ENCODE peak calls at places on chromosomes 5 and 9, in five cellular contexts. One of them, this sample, is unnamed.

GRCh38 chr9:101673642-101674041 is 64.8 kb downstream of the GRIN3A start:
- DNase-seq in K562: no peak
- DNase-seq in HepG2: no peak
- DNase-seq in GM12878: no peak
- DNase-seq in SK-N-SH: no peak
- DNase-seq in this sample: no peak

GRCh38 chr9:38355115-38355514 is 37.4 kb upstream of the ALDH1B1 start:
- DNase-seq in K562: no peak
- DNase-seq in HepG2: no peak
- DNase-seq in GM12878: no peak
- DNase-seq in SK-N-SH: no peak
- DNase-seq in this sample: no peak

GRCh38 chr9:93951655-93952118 is 3.5 kb downstream of the BARX1 start:
- DNase-seq in K562: no peak
- DNase-seq in HepG2: no peak
- DNase-seq in GM12878: no peak
- DNase-seq in SK-N-SH: peak
- DNase-seq in this sample: no peak

GRCh38 chr5:3092211-3092610 is 340.7 kb upstream of the IRX2 start:
- DNase-seq in K562: no peak
- DNase-seq in HepG2: no peak
- DNase-seq in GM12878: no peak
- DNase-seq in SK-N-SH: no peak
- DNase-seq in this sample: no peak

GRCh38 chr9:119283118-119283794 is 86.0 kb downstream of the BRINP1 start:
- DNase-seq in K562: no peak
- DNase-seq in HepG2: no peak
- DNase-seq in GM12878: no peak
- DNase-seq in SK-N-SH: no peak
- DNase-seq in this sample: no peak

GRCh38 chr5:139245637-139246335 is 47.6 kb upstream of the SIL1 start:
- DNase-seq in K562: no peak
- DNase-seq in HepG2: no peak
- DNase-seq in GM12878: no peak
- DNase-seq in SK-N-SH: no peak
- DNase-seq in this sample: no peak

GRCh38 chr9:131530546-131530929 is 525 bp downstream of the UCK1 start:
- DNase-seq in K562: peak
- DNase-seq in HepG2: peak
- DNase-seq in GM12878: no peak
- DNase-seq in SK-N-SH: peak
- DNase-seq in this sample: peak

GRCh38 chr5:150441813-150442698 is 7.5 kb downstream of the RPS14 start:
- DNase-seq in K562: no peak
- DNase-seq in HepG2: no peak
- DNase-seq in GM12878: no peak
- DNase-seq in SK-N-SH: no peak
- DNase-seq in this sample: no peak

GRCh38 chr5:52838306-52839015 is 50.7 kb downstream of the ITGA1 start:
- DNase-seq in K562: no peak
- DNase-seq in HepG2: no peak
- DNase-seq in GM12878: no peak
- DNase-seq in SK-N-SH: no peak
- DNase-seq in this sample: peak

GRCh38 chr5:109689740-109690455 is at the start of gene MAN2A1:
- DNase-seq in K562: peak
- DNase-seq in HepG2: peak
- DNase-seq in GM12878: no peak
- DNase-seq in SK-N-SH: peak
- DNase-seq in this sample: peak

GRCh38 chr9:109349431-109349846 is 28.6 kb upstream of the EPB41L4B start:
- DNase-seq in K562: no peak
- DNase-seq in HepG2: no peak
- DNase-seq in GM12878: no peak
- DNase-seq in SK-N-SH: no peak
- DNase-seq in this sample: peak
- TF ChIP-seq MXI1 in K562: no peak
- TF ChIP-seq MXI1 in HepG2: no peak
- TF ChIP-seq MXI1 in GM12878: no peak
- TF ChIP-seq MXI1 in SK-N-SH: no peak
- TF ChIP-seq MXI1 in this sample: no peak

DNA sequence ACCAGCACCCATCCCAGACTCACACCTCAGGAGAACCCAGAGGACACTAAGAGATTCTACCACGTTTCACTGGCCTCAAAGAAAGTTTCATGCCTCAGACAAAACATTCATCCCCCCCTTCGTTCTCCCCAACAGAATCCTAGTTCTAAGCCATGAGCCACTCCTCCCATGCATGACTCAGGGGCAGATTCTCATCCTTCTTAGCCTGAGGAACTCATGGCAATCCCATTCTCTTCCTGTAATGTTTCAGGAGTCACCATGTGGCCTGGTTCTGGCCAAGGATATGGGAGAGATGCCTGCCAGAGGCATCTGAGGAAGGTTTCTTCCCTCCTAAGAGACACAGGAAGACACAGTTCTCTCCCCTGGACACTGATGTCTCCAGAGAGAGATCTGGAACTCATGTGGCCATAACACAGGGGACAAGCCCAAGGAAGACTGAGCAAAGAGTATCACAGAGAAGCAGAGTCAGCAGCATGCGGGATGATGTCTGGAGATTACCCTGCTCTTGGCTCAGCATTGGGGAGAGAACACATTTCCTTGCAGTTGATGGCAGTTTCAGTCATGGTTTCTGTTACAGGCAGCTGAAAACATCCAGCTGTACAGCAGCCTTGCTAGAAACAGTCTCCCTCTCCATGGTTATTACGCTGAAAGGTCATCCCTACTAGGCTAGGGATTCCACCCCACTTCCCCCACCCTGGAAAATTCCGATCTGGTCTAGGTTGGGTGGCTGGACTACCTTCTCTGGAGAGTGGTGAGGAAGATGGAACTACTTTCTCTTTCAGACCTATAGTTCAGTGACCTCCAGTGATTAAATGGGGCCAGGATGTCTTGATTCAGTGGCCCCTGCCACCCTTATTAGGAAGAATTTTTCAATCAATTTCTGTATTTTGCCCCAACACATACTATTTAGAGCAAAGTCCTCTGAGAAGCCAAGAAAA is 115.4 kb downstream of the ZNF608 start:
- DNase-seq in K562: no peak
- DNase-seq in HepG2: no peak
- DNase-seq in GM12878: no peak
- DNase-seq in SK-N-SH: no peak
- DNase-seq in this sample: peak
- TF ChIP-seq MXI1 in K562: no peak
- TF ChIP-seq MXI1 in HepG2: no peak
- TF ChIP-seq MXI1 in GM12878: no peak
- TF ChIP-seq MXI1 in SK-N-SH: no peak
- TF ChIP-seq MXI1 in this sample: no peak

DNA sequence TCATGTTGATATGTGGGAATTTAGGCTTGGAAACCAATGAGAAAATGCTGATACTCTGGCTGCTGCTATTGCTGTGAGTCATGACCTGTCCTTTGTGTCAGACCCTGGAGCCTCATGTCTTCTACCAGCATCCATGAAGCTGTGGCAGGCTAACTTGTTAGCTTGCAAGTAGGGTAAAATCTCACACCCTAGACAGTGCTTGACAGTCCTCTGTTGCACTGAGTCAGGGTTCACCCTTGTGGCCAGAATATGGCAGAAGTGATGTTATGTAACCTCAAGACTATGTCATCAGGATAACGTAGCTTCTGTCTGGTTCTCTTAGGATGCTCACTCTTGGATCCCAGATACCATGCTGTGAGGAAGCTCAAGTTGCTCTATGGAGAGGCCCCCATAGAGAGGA is 110.8 kb downstream of the LHX2 start:
- DNase-seq in K562: no peak
- DNase-seq in HepG2: no peak
- DNase-seq in GM12878: no peak
- DNase-seq in SK-N-SH: no peak
- DNase-seq in this sample: peak
- TF ChIP-seq MXI1 in K562: no peak
- TF ChIP-seq MXI1 in HepG2: no peak
- TF ChIP-seq MXI1 in GM12878: no peak
- TF ChIP-seq MXI1 in SK-N-SH: no peak
- TF ChIP-seq MXI1 in this sample: no peak

DNA sequence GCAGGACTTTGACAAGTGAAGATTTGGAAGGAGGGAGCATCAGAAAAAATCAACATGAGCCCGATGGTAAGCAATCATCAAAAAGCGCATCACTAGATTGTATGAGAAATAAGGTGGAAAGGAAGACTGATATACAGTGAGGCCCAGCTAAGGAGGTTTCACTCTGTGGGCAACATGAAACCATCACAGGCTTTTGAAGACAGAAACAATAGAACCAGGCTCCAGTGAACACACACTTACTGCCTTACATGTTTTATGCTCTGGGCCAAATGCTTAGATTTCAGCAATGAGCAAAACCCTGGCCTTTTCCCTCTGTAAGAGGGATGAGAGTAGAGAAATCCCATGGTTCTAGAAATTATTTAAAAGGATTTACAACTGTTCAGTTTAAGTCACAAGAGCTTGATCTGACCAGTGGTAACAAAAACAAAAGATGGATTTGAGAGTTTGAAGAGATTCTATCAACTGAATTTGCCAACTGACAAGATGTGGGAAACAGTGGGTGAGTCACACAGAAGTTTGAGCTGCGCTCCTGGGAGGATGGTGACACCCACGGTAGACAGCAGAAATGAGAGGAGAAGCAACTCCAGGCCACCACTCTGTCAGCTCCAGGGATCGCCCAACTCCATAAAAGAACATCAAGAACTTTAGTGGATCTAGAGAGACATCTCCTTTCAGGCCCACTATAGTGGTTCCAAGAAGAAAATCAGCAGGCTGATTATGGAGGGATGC is 261.8 kb downstream of the MCTP1 start:
- DNase-seq in K562: no peak
- DNase-seq in HepG2: no peak
- DNase-seq in GM12878: peak
- DNase-seq in SK-N-SH: no peak
- DNase-seq in this sample: no peak
- TF ChIP-seq MXI1 in K562: no peak
- TF ChIP-seq MXI1 in HepG2: no peak
- TF ChIP-seq MXI1 in GM12878: no peak
- TF ChIP-seq MXI1 in SK-N-SH: no peak
- TF ChIP-seq MXI1 in this sample: no peak

GRCh38 chr9:128026255-128027165 is 40.6 kb downstream of the NAIF1 start:
- DNase-seq in K562: no peak
- DNase-seq in HepG2: no peak
- DNase-seq in GM12878: peak
- DNase-seq in SK-N-SH: peak
- DNase-seq in this sample: no peak

GRCh38 chr9:128020692-128021091 is 39.9 kb upstream of the EEIG1 start:
- DNase-seq in K562: peak
- DNase-seq in HepG2: peak
- DNase-seq in GM12878: no peak
- DNase-seq in SK-N-SH: peak
- DNase-seq in this sample: no peak

GRCh38 chr9:128024761-128025308 is 42.3 kb downstream of the NAIF1 start:
- DNase-seq in K562: no peak
- DNase-seq in HepG2: no peak
- DNase-seq in GM12878: no peak
- DNase-seq in SK-N-SH: no peak
- DNase-seq in this sample: no peak

GRCh38 chr9:128025756-128026155 is 41.4 kb downstream of the NAIF1 start:
- DNase-seq in K562: no peak
- DNase-seq in HepG2: no peak
- DNase-seq in GM12878: no peak
- DNase-seq in SK-N-SH: no peak
- DNase-seq in this sample: no peak

DNA sequence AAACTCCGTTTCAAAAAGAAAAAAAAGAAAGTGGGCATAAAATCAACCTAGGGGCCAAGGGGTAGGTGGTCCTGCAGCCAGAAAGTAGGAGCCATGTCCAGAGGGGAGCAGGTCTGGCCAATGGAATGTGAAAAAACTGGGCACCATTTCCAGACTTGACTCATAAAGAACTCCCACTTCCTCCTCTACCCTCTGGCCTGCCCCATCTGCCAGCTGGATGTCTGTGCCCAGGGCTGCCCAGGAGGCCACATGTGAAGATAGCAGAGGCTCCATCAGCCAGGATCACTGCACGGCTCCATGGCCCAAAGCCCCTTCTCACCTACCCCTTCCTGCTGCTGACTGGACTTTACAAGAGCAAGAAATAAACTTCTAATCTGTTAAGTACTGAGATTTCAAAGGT is 42.1 kb upstream of the EEIG1 start:
- DNase-seq in K562: no peak
- DNase-seq in HepG2: no peak
- DNase-seq in GM12878: no peak
- DNase-seq in SK-N-SH: peak
- DNase-seq in this sample: no peak
- TF ChIP-seq MXI1 in K562: no peak
- TF ChIP-seq MXI1 in HepG2: no peak
- TF ChIP-seq MXI1 in GM12878: no peak
- TF ChIP-seq MXI1 in SK-N-SH: no peak
- TF ChIP-seq MXI1 in this sample: no peak

GRCh38 chr5:32769711-32770110 is 58.6 kb downstream of the NPR3 start:
- DNase-seq in K562: no peak
- DNase-seq in HepG2: no peak
- DNase-seq in GM12878: no peak
- DNase-seq in SK-N-SH: no peak
- DNase-seq in this sample: no peak

GRCh38 chr5:32770444-32770843 is 59.3 kb downstream of the NPR3 start:
- DNase-seq in K562: no peak
- DNase-seq in HepG2: no peak
- DNase-seq in GM12878: no peak
- DNase-seq in SK-N-SH: no peak
- DNase-seq in this sample: no peak

GRCh38 chr5:32771037-32771436 is 59.9 kb downstream of the NPR3 start:
- DNase-seq in K562: no peak
- DNase-seq in HepG2: no peak
- DNase-seq in GM12878: no peak
- DNase-seq in SK-N-SH: no peak
- DNase-seq in this sample: no peak

GRCh38 chr5:32773944-32774343 is 62.8 kb downstream of the NPR3 start:
- DNase-seq in K562: no peak
- DNase-seq in HepG2: no peak
- DNase-seq in GM12878: no peak
- DNase-seq in SK-N-SH: no peak
- DNase-seq in this sample: no peak

GRCh38 chr5:32767948-32768427 is 56.9 kb downstream of the NPR3 start:
- DNase-seq in K562: no peak
- DNase-seq in HepG2: peak
- DNase-seq in GM12878: no peak
- DNase-seq in SK-N-SH: no peak
- DNase-seq in this sample: peak
- TF ChIP-seq MXI1 in K562: no peak
- TF ChIP-seq MXI1 in HepG2: no peak
- TF ChIP-seq MXI1 in GM12878: no peak
- TF ChIP-seq MXI1 in SK-N-SH: no peak
- TF ChIP-seq MXI1 in this sample: peak

GRCh38 chr9:105187781-105188180 is 56.7 kb upstream of the SLC44A1 start:
- DNase-seq in K562: no peak
- DNase-seq in HepG2: peak
- DNase-seq in GM12878: no peak
- DNase-seq in SK-N-SH: no peak
- DNase-seq in this sample: peak
- TF ChIP-seq MXI1 in K562: no peak
- TF ChIP-seq MXI1 in HepG2: no peak
- TF ChIP-seq MXI1 in GM12878: no peak
- TF ChIP-seq MXI1 in SK-N-SH: no peak
- TF ChIP-seq MXI1 in this sample: no peak